ENCODE peak calls at places on chromosomes 11 and 22, in six cellular contexts. K, O, D, I, Q and V are unnamed samples.

GRCh38 chr11:73496134-73496533 is 101.8 kb downstream of the FAM168A start:
- DNase-seq in D (no peak), I (no peak), K (no peak), O (no peak), Q (no peak), V (no peak)

GRCh38 chr11:83951521-83951920 is 665.4 kb upstream of the CCDC90B start:
- DNase-seq in K (no peak), D (no peak), Q (no peak), O (no peak), I (no peak), V (no peak)

GRCh38 chr22:17085277-17086091 is 684 bp downstream of the IL17RA start:
- DNase-seq in K (peak), I (peak), D (peak), O (no peak), Q (peak), V (no peak)

GRCh38 chr22:20056696-20057386 is 23.2 kb upstream of the DGCR8 start:
- DNase-seq in I (no peak), D (no peak), K (no peak), O (no peak), Q (no peak), V (no peak)

GRCh38 chr11:34874202-34874601 is 42.0 kb downstream of the APIP start:
- DNase-seq in I (no peak), D (no peak), K (no peak), Q (no peak), O (no peak), V (no peak)

GRCh38 chr11:116733959-116734517 is 38.7 kb downstream of the BUD13 start:
- DNase-seq in D (peak), I (no peak), O (no peak), Q (no peak), K (no peak), V (no peak)

GRCh38 chr11:12539570-12539969 is 134.7 kb upstream of the TEAD1 start:
- DNase-seq in K (peak), I (no peak), D (no peak), Q (peak), O (peak), V (no peak)

GRCh38 chr11:86176165-86176884 is 68.2 kb upstream of the EED start:
- DNase-seq in D (no peak), I (peak), Q (peak), O (no peak), K (peak), V (no peak)

GRCh38 chr22:41181349-41182241 is 23.5 kb upstream of the L3MBTL2 start:
- DNase-seq in K (peak), O (peak), Q (peak), D (peak), I (no peak), V (no peak)

GRCh38 chr22:28051787-28052356 is 132.8 kb upstream of the PITPNB start:
- DNase-seq in O (peak), I (peak), D (no peak), K (peak), Q (peak), V (no peak)

GRCh38 chr11:120666121-120666639 is 154.6 kb downstream of the GRIK4 start:
- DNase-seq in D (no peak), O (no peak), Q (no peak), I (no peak), K (no peak), V (no peak)

GRCh38 chr11:119373059-119373875 is 8.2 kb downstream of the USP2 start:
- DNase-seq in K (no peak), I (no peak), Q (no peak), O (no peak), D (peak), V (no peak)

GRCh38 chr22:30312053-30312452 is 14.7 kb downstream of the TBC1D10A start:
- DNase-seq in D (no peak), I (no peak), Q (peak), K (peak), O (peak), V (no peak)

GRCh38 chr11:64729851-64730382 is 6.9 kb upstream of the NRXN2 start:
- DNase-seq in O (no peak), Q (no peak), D (no peak), K (peak), I (no peak), V (peak)

GRCh38 chr11:63503492-63503891 is 2.4 kb upstream of the LGALS12 start:
- DNase-seq in Q (no peak), D (no peak), I (no peak), K (no peak), O (no peak), V (no peak)

GRCh38 chr11:13114566-13115465 is 105.7 kb downstream of the RASSF10 start:
- DNase-seq in K (no peak), D (no peak), O (no peak), I (no peak), Q (no peak), V (no peak)

GRCh38 chr22:19105867-19106802 is 16.1 kb downstream of the DGCR2 start:
- DNase-seq in D (peak), Q (no peak), I (peak), K (no peak), O (no peak), V (no peak)

GRCh38 chr11:129372609-129373488 is 2.8 kb upstream of the BARX2 start:
- DNase-seq in K (no peak), O (no peak), D (no peak), Q (no peak), I (no peak), V (no peak)

GRCh38 chr22:29450222-29450621 is 11.8 kb downstream of the RFPL1 start:
- DNase-seq in I (no peak), D (no peak), O (no peak), K (no peak), Q (no peak), V (no peak)

GRCh38 chr11:118263694-118264567 is at the start of gene MPZL2:
- DNase-seq in O (no peak), K (no peak), Q (no peak), I (peak), D (peak), V (peak)

GRCh38 chr11:118263109-118263508 is 988 bp downstream of the MPZL2 start:
- DNase-seq in O (no peak), K (no peak), Q (no peak), I (no peak), D (no peak), V (no peak)

GRCh38 chr11:118265954-118266353 is 1.9 kb upstream of the MPZL2 start:
- DNase-seq in O (no peak), Q (no peak), K (no peak), D (no peak), I (no peak), V (no peak)

GRCh38 chr11:118267486-118267885 is 3.4 kb upstream of the MPZL2 start:
- DNase-seq in O (no peak), K (no peak), Q (no peak), D (no peak), I (no peak), V (no peak)

DNA sequence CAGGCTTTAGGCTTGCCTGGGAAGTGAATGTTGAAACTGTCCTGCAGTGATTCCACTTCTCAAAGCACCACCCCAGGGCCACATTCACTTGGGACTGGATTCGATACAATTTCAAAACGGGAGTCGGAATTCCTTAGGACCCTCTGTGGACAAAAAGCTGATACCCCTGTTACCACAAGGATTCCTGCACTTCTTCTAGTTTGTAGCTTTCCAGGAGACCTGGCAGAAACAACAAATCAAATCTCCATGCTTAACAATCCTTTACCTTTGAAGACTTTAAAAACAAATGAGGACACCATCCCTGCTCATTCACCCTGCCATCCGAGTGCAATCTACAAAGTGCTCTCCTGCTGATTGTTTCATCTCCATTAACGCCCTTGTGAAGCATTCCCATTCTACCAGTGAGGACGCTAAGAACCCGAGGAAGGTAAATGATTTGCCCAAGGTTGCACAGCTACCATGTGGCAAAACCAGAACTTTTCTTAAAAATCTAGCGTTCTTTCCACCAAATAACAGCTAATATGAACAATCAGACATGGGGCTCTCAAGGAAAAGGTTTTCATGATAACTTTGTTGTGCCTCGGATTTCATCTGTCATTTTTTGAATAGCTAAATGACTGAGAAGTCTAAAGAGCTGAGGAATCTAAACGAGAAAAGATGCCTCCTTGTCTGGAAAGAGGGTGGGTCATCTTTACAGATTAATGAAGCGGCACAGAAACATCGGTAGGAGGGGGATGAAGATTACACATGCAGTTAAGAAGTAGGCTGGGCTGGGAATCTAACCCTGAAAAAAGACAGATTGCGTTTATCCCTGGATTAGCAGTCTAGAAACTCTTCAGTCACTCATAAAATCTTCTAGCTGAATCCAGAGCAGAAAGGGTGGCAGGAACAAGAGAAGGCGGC is 722 bp upstream of the MPZL2 start:
- DNase-seq in I (no peak), D (no peak), Q (no peak), K (no peak), O (no peak), V (no peak)
- H3K4me3 ChIP-seq in I (no peak), D (peak), Q (no peak), K (no peak), O (no peak), V (peak)

DNA sequence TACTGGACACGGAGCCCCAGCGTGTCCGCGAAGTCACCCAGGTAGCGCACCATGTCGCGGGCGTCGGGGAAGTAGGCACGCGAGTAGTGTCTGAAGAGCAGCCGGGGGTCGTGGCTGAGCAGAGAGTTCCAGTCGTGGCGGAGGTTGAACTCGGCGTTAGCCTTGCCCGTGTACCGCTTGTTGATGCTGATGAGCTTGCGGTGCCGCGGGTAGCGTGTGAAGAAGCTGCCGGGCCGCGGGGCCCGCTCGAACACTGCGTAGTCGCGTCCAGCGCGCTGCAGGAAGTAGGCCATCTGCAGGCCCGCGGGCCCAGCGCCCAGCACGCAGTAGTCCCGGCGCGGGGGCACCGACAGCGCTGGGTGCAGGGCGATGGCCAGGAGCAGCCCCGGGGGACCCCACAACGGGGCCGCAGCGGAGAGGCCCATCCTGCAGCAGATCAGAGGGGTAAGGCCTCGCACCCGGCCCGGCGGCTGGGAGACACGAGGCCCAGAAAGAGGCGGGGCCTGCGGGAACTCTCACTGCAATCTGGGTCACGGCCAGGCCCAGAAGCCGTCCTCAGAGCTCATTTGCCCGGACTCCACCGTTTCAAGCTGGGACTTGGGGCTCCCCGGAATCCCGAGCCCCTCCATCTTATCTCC is 723 bp downstream of the FOXRED2 start:
- DNase-seq in O (no peak), D (no peak), I (no peak), Q (no peak), K (no peak), V (no peak)
- H3K4me3 ChIP-seq in O (peak), D (no peak), I (no peak), Q (peak), K (peak), V (peak)

DNA sequence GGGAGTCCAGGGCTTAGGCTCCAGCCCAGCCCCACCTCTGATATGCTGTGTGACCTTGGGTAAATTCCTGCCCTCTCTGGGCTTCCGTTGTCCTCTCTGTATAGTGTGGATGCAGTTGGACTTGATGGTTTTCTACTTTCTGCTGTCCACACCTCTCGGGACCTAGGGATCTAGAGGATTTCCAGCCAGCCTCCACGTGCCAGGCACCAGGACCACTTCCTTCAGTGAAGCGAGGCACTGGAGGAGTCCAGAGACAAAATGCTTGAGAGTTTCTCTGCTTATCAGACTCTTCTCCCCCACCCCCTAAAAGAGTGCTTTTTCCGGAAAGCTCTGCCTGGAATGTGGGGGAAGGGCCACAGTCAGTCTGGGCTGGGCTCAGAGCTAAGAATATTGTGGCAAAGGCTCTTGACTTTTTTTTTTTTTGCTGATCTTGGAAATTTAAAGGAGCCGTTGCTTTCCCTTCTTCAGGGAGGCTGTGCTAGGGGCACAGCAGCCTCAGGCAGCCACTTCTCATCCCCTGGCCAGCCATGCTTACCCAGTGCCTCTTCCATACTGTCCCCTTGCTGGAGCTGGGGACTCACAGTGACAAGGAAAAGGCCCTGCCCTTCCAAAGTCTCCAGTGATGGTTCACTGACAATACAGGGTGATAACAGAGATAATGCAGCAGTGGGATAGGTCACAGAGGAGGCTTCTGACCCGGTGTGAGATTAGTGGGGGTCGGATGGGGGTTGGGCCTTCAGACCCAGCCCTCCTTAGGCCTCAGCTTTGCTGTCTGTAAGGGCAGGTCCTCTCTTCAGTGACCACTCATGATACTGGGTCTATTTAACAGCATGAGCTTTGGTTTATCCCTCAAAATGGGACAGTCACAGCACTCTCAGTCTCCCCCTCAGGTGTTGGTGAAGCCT is 2.9 kb upstream of the SERPINH1 start:
- DNase-seq in I (no peak), K (peak), Q (peak), D (no peak), O (peak), V (no peak)
- H3K4me3 ChIP-seq in I (no peak), K (peak), Q (peak), D (no peak), O (peak), V (no peak)

GRCh38 chr22:38881997-38882396 is 10.0 kb upstream of the CBX6 start:
- DNase-seq in O (no peak), K (no peak), Q (no peak), I (no peak), D (no peak), V (no peak)
- H3K4me3 ChIP-seq in O (no peak), K (no peak), Q (peak), I (no peak), D (no peak), V (no peak)